ENCODE peak calls at places on chromosomes 3 and 15, in five cellular contexts. H is transverse colon, X is nephron progenitor cell, V is HL-60, J is endothelial cell. Y is an unnamed sample.

GRCh38 chr15:99241752-99242151 is 7.6 kb downstream of the TTC23 start:
- DNase-seq in J (no peak), V (no peak), X (no peak), H (no peak), Y (no peak)

GRCh38 chr3:133301194-133301593 is 98.7 kb upstream of the BFSP2 start:
- DNase-seq in X (no peak), V (no peak), J (no peak), H (no peak), Y (peak)

GRCh38 chr3:141170678-141171295 is 60.8 kb upstream of the PXYLP1 start:
- DNase-seq in V (no peak), H (no peak), X (no peak), J (no peak), Y (no peak)

GRCh38 chr3:108292905-108293328 is 3.4 kb upstream of the HHLA2 start:
- DNase-seq in V (peak), X (no peak), J (no peak), H (no peak), Y (no peak)

GRCh38 chr3:65919841-65920240 is 118.9 kb downstream of the MAGI1 start:
- DNase-seq in V (no peak), H (no peak), X (no peak), J (no peak), Y (no peak)

GRCh38 chr3:105584351-105584790 is 217.7 kb downstream of the ALCAM start:
- DNase-seq in X (no peak), V (no peak), H (no peak), J (no peak), Y (no peak)

GRCh38 chr15:86915811-86916331 is 836.2 kb downstream of the AGBL1 start:
- DNase-seq in J (peak), X (peak), V (no peak), H (no peak), Y (no peak)

GRCh38 chr15:39890640-39891039 is 29.4 kb downstream of the GPR176 start:
- DNase-seq in X (no peak), H (no peak), J (no peak), V (no peak), Y (no peak)

GRCh38 chr3:192819001-192819569 is 91.7 kb upstream of the FGF12 start:
- DNase-seq in H (no peak), X (peak), V (no peak), J (no peak), Y (no peak)

GRCh38 chr3:61247191-61247590 is 4.1 kb downstream of the FHIT start:
- DNase-seq in J (no peak), X (no peak), H (no peak), V (no peak), Y (no peak)

GRCh38 chr3:9770276-9770812 is 597 bp upstream of the CAMK1 start:
- DNase-seq in X (no peak), V (no peak), J (no peak), H (peak), Y (no peak)

GRCh38 chr3:112260563-112260962 is 33.5 kb downstream of the SLC9C1 start:
- DNase-seq in H (no peak), J (no peak), X (no peak), V (no peak), Y (no peak)

GRCh38 chr3:46995901-46996562 is 16.6 kb downstream of the NBEAL2 start:
- DNase-seq in J (no peak), H (no peak), X (no peak), V (no peak), Y (no peak)

GRCh38 chr15:69544349-69545113 is 91.9 kb downstream of the RPLP1 start:
- DNase-seq in V (no peak), H (no peak), J (no peak), X (no peak), Y (no peak)

GRCh38 chr3:128322030-128323022 is 144.4 kb downstream of the DNAJB8 start:
- DNase-seq in H (peak), X (no peak), V (peak), J (peak), Y (no peak)

GRCh38 chr3:32614956-32615355 is 44.3 kb upstream of the DYNC1LI1 start:
- DNase-seq in J (peak), H (no peak), V (no peak), X (no peak), Y (no peak)

GRCh38 chr3:68256635-68257034 is 602.2 kb upstream of the SUCLG2 start:
- DNase-seq in X (peak), H (no peak), J (peak), V (no peak), Y (no peak)

GRCh38 chr15:53384417-53384816 is 375.0 kb downstream of the WDR72 start:
- DNase-seq in H (peak), X (no peak), J (peak), V (no peak), Y (no peak)

GRCh38 chr15:80480909-80481308 is 76.7 kb downstream of the ARNT2 start:
- DNase-seq in V (no peak), X (no peak), H (peak), J (no peak), Y (peak)

GRCh38 chr15:31752905-31753304 is 277.4 kb upstream of the CHRNA7 start:
- DNase-seq in J (no peak), X (no peak), V (no peak), H (no peak), Y (no peak)

GRCh38 chr3:113746069-113746954 is at the start of gene NAA50:
- DNase-seq in X (peak), V (peak), H (peak), J (peak), Y (peak)
- TF ChIP-seq CTCF in X (no peak), V (no peak), H (no peak), J (no peak), Y (no peak)

GRCh38 chr3:38163117-38163870 is 2.0 kb upstream of the OXSR1 start:
- DNase-seq in X (no peak), H (no peak), V (peak), J (no peak), Y (no peak)
- TF ChIP-seq CTCF in X (no peak), H (peak), V (peak), J (no peak), Y (no peak)

DNA sequence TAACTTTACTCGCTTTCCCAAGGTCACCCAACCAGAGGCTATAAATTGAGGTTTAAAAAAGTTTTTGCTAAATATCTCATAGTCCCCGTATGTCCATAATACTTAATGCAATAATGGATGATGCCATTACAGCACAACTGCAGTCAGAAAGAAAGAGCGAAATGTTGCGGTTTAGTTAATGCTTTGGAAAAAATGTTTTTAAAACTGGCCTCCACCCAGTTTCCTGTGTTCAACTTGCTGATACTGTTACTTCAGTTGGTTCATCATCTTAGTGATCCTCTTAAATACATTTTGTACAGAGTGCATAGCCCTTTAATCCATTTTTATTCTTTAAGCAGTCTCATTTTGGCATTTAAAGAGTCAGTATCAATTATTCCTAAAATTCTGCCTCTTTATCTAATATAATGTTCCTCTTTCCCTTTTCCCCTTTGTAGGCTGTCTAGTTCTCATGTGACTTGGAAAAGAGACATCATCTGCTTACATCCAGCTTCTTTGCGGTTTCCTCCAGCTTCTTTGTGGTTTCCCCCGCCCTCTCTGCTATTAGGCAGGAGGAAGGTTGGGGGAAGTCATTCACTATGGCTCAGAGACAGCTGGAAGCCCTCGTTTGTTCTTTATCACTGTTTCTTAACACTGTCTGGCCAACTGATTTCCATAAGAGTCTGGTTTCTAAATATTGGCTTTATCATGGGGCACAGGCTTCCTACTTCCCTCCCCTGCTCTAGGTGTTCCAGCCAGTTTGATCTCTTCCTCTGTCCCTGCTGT is 154.3 kb downstream of the GOLIM4 start:
- DNase-seq in V (peak), H (peak), J (peak), X (no peak), Y (peak)
- TF ChIP-seq CTCF in V (no peak), H (no peak), J (no peak), X (no peak), Y (no peak)

DNA sequence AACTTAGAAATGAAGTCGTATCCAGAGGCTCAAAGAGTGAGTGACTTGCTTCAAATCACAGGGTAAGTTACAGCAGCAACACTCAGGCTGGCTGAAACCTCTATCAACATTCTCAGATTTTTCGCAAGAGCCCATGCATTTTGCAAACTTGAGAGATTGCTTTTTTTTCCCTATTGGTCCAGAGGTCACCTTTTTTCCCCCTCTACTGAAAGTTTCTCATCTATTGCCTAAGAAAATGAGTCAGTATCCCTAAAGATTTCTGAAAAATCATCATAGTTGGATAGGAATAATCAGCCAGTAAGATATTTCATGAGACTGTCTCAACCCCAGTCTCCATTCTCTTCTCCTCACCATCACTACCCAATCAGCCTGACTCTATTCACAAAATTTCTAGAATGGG is 410.6 kb downstream of the FOXP1 start:
- DNase-seq in X (no peak), H (no peak), V (no peak), J (no peak), Y (peak)
- TF ChIP-seq CTCF in X (no peak), H (no peak), V (no peak), J (no peak), Y (no peak)

GRCh38 chr15:83561661-83562060 is 92.3 kb upstream of the ADAMTSL3 start:
- DNase-seq in X (no peak), H (no peak), J (no peak), V (no peak), Y (no peak)

GRCh38 chr15:83556068-83556467 is 97.9 kb upstream of the ADAMTSL3 start:
- DNase-seq in X (no peak), V (no peak), J (no peak), H (no peak), Y (no peak)

GRCh38 chr15:83556754-83557153 is 97.2 kb upstream of the ADAMTSL3 start:
- DNase-seq in J (no peak), H (no peak), V (no peak), X (no peak), Y (no peak)

GRCh38 chr15:83558146-83558545 is 95.8 kb upstream of the ADAMTSL3 start:
- DNase-seq in H (no peak), X (no peak), V (no peak), J (no peak), Y (no peak)

GRCh38 chr15:83559310-83559966 is 94.5 kb upstream of the ADAMTSL3 start:
- DNase-seq in X (peak), V (peak), H (peak), J (peak), Y (peak)
- TF ChIP-seq CTCF in X (peak), V (peak), H (peak), J (peak), Y (peak)

Y was measured in AG09319.